ENCODE peak calls at places on chromosomes 2 and 18, in six cellular contexts. T is right lobe of liver, O is esophagus squamous epithelium, G is astrocyte of the cerebellum, P is PC-3, U is colonic mucosa. K is an unnamed sample.
A peak's percentile ranks its signal among the peaks of the same experiment; 100 is the strongest.

GRCh38 chr2:98009887-98010760 is 14.4 kb upstream of the TMEM131 start:
- DNase-seq in G (no peak), U (no peak), P (no peak), O (no peak), T (no peak), K (no peak)

GRCh38 chr2:158487419-158487818 is 30.7 kb downstream of the PKP4 start:
- DNase-seq in O (no peak), U (no peak), G (peak; percentile 63), T (no peak), P (no peak), K (no peak)

GRCh38 chr2:191274404-191274803 is 29.2 kb downstream of the MYO1B start:
- DNase-seq in G (no peak), T (no peak), O (no peak), P (no peak), U (no peak), K (no peak)

GRCh38 chr18:79788096-79789085 is 9.3 kb upstream of the KCNG2 start:
- DNase-seq in U (no peak), G (no peak), P (no peak), O (no peak), T (no peak), K (no peak)

GRCh38 chr18:79964330-79965118 is at the start of gene HSBP1L1:
- DNase-seq in O (no peak), G (no peak), T (peak; percentile 86), U (peak; percentile 77), P (peak; percentile 85), K (peak; percentile 78)

GRCh38 chr2:2170189-2170588 is 160.9 kb downstream of the MYT1L start:
- DNase-seq in T (no peak), G (no peak), U (no peak), P (no peak), O (no peak), K (no peak)

GRCh38 chr2:8139668-8140202 is 542.1 kb upstream of the ID2 start:
- DNase-seq in P (no peak), O (no peak), G (no peak), T (no peak), U (no peak), K (no peak)

GRCh38 chr2:98669675-98670074 is 61.3 kb downstream of the MGAT4A start:
- DNase-seq in P (no peak), O (no peak), U (no peak), G (no peak), T (no peak), K (no peak)

GRCh38 chr2:45670646-45671045 is 19.2 kb downstream of the PRKCE start:
- DNase-seq in P (peak; percentile 49), G (no peak), U (no peak), T (no peak), O (no peak), K (no peak)

GRCh38 chr2:182018218-182018617 is 32.6 kb downstream of the PPP1R1C start:
- DNase-seq in G (peak; percentile 23), O (no peak), P (no peak), T (no peak), U (no peak), K (no peak)

GRCh38 chr2:66073166-66073565 is 361.8 kb upstream of the MEIS1 start:
- DNase-seq in U (no peak), T (no peak), G (no peak), P (no peak), O (no peak), K (no peak)

GRCh38 chr2:1736997-1737480 is 7.3 kb downstream of the PXDN start:
- DNase-seq in U (peak; percentile 15), G (no peak), O (no peak), P (peak; percentile 92), T (peak; percentile 40), K (no peak)

GRCh38 chr2:55555977-55556376 is 36.5 kb downstream of the CFAP36 start:
- DNase-seq in T (no peak), P (peak; percentile 23), O (no peak), U (no peak), G (peak; percentile 12), K (peak; percentile 27)

GRCh38 chr2:185316383-185316782 is 422.2 kb upstream of the FSIP2 start:
- DNase-seq in U (no peak), G (no peak), P (no peak), T (no peak), O (no peak), K (no peak)

GRCh38 chr2:174797792-174798276 is 33.6 kb upstream of the CHRNA1 start:
- DNase-seq in G (no peak), U (no peak), T (no peak), O (no peak), P (no peak), K (no peak)

GRCh38 chr18:51211552-51211951 is 14.1 kb upstream of the MEX3C start:
- DNase-seq in T (no peak), P (peak; percentile 52), O (peak; percentile 1), G (peak; percentile 54), U (peak; percentile 21), K (no peak)

GRCh38 chr2:217523246-217523645 is 479.5 kb downstream of the TNS1 start:
- DNase-seq in G (no peak), O (no peak), U (no peak), P (no peak), T (no peak), K (no peak)

GRCh38 chr2:200065477-200065876 is 110.1 kb downstream of the MAIP1 start:
- DNase-seq in G (no peak), O (no peak), T (no peak), U (no peak), P (no peak), K (no peak)

GRCh38 chr2:174686430-174686829 is 77.8 kb downstream of the CHRNA1 start:
- DNase-seq in U (no peak), T (no peak), O (no peak), G (no peak), P (no peak), K (no peak)

DNA sequence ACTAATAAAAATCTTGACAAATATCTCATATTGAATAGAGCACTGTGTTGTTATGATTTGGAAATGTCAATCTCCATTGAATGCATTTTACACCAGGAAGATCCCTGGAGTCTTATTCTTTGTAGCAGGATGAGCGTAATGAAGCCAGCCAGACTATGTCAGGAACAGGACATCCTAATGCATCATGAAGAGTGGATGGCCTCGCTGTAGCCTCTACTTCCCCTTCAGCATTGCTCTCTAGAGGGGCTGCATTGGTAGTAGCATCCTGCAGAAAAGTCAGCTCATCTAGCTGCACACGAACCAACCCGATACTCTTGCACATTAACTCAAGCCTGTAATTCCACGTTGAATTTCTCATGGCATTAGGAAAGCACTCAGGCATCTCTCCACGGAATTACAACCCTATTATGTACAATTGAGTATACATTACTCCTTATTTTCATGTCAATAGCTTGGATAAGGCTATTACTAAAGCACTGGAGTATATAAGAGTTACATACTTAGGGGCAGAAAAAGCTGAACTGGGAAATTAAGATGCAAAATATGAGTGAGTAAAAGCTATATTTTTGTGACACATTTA is 76.1 kb downstream of the CMPK2 start:
- DNase-seq in T (no peak), O (no peak), U (no peak), G (no peak), P (no peak), K (no peak)
- H3K4me3 ChIP-seq in T (no peak overlapping the region), O (no peak overlapping the region), U (no peak overlapping the region), G (no peak overlapping the region), P (no peak overlapping the region), K (no peak overlapping the region)

DNA sequence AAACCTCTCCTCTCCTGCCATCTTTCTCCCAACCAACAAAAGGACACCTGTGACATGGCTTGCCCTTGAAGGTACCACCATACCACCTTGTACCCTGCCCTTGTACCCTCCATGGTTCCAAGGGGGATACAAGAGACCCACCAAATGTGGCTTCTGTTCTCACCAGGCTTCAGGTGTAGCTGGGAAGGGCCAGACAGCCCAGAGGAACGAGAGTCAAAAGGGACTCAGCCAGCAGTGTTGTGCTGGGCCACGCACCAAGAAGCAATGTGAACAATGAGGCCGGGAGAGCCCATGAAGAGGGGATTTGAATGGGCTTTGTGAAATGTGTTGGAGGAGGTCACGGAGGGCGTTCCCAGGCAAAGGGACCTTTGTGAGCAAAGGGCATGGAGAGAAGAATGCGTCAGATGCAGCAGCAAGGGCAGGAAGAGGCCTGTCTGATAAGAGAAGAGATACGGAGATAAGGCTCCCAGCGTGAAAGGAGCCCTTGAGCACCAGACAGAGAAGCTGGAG is 48.6 kb downstream of the PLB1 start:
- DNase-seq in G (no peak), P (no peak), O (no peak), U (peak; percentile 71), T (no peak), K (peak; percentile 98)
- TF ChIP-seq CTCF in G (no peak), P (no peak), O (no peak), U (no peak), T (no peak), K (no peak)

GRCh38 chr2:133576714-133577113 is 8.5 kb upstream of the NCKAP5 start:
- DNase-seq in G (no peak), U (peak; percentile 44), O (no peak), T (no peak), P (peak; percentile 21), K (peak; percentile 68)

GRCh38 chr2:133581027-133581760 is 12.9 kb upstream of the NCKAP5 start:
- DNase-seq in U (no peak), T (peak; percentile 71), O (no peak), P (peak; percentile 18), G (no peak), K (no peak)

GRCh38 chr2:133574186-133574585 is 5.9 kb upstream of the NCKAP5 start:
- DNase-seq in G (no peak), U (no peak), O (no peak), T (no peak), P (no peak), K (no peak)

GRCh38 chr2:133574620-133575019 is 6.4 kb upstream of the NCKAP5 start:
- DNase-seq in T (no peak), U (no peak), G (no peak), P (peak; percentile 47), O (no peak), K (no peak)

GRCh38 chr2:133579295-133579694 is 11.0 kb upstream of the NCKAP5 start:
- DNase-seq in U (peak; percentile 49), T (peak; percentile 84), P (peak; percentile 96), O (no peak), G (peak; percentile 18), K (no peak)
- H3K4me3 ChIP-seq in U (no peak overlapping the region), T (no peak overlapping the region), P (peak overlapping the region; percentile 37), O (no peak overlapping the region), G (no peak overlapping the region), K (no peak overlapping the region)

GRCh38 chr2:105782123-105782522 is 37.4 kb downstream of the NCK2 start:
- DNase-seq in P (no peak), O (no peak), T (no peak), U (no peak), G (no peak), K (no peak)
- TF ChIP-seq CTCF in P (peak; percentile 22), O (no peak), T (no peak), U (no peak), G (no peak), K (peak; percentile 20)

GRCh38 chr2:143163499-143163898 is 34.3 kb downstream of the ARHGAP15 start:
- DNase-seq in T (no peak), P (no peak), O (no peak), G (no peak), U (no peak), K (no peak)
- H3K4me3 ChIP-seq in T (no peak overlapping the region), P (no peak overlapping the region), O (no peak overlapping the region), G (no peak overlapping the region), U (no peak overlapping the region), K (no peak overlapping the region)

GRCh38 chr2:59888015-59888414 is 665.4 kb downstream of the BCL11A start:
- DNase-seq in G (no peak), T (no peak), U (no peak), P (no peak), O (no peak), K (no peak)
- TF ChIP-seq CTCF in G (no peak), T (no peak), U (no peak), P (no peak), O (no peak), K (no peak)

GRCh38 chr2:43131051-43131889 is 95.1 kb downstream of the ZFP36L2 start:
- DNase-seq in T (peak; percentile 74), G (peak; percentile 45), P (peak; percentile 94), O (peak; percentile 91), U (peak; percentile 85), K (peak; percentile 59)
- H3K4me3 ChIP-seq in T (no peak overlapping the region), G (no peak overlapping the region), P (peak overlapping the region; percentile 28), O (no peak overlapping the region), U (no peak overlapping the region), K (no peak overlapping the region)

K was measured in Caco-2.